ENCODE peak calls at places on chromosomes 7 and 10, in nine cellular contexts. U, L, K, E, G, P, B, S and W are unnamed samples.

GRCh38 chr7:44634839-44635591 is 28.6 kb downstream of the OGDH start:
- DNase-seq in L (peak), B (no peak), G (no peak), U (no peak), E (no peak), K (no peak), P (peak), S (no peak), W (no peak)

GRCh38 chr10:69078311-69078710 is 9.6 kb upstream of the SRGN start:
- DNase-seq in U (no peak), S (no peak), K (no peak), L (no peak), P (peak), G (no peak), B (no peak), E (no peak), W (no peak)

GRCh38 chr10:3265081-3265480 is 92.5 kb upstream of the PITRM1 start:
- DNase-seq in L (no peak), E (no peak), G (no peak), S (no peak), P (no peak), U (no peak), K (no peak), B (no peak), W (no peak)

GRCh38 chr10:128147064-128147463 is 20.8 kb upstream of the MKI67 start:
- DNase-seq in G (no peak), E (no peak), K (no peak), S (no peak), P (no peak), L (no peak), B (no peak), U (no peak), W (no peak)

GRCh38 chr7:87474533-87475358 is 734 bp downstream of the ABCB4 start:
- DNase-seq in L (peak), E (peak), P (peak), S (no peak), B (no peak), U (no peak), G (peak), K (no peak), W (no peak)

GRCh38 chr7:140646931-140647647 is 6.5 kb upstream of the DENND2A start:
- DNase-seq in U (no peak), E (no peak), S (no peak), B (peak), P (peak), K (no peak), G (peak), L (peak), W (peak)

GRCh38 chr10:2744547-2745212 is 322.7 kb upstream of the PFKP start:
- DNase-seq in L (no peak), G (no peak), K (no peak), S (no peak), P (no peak), B (no peak), E (no peak), U (no peak), W (no peak)

GRCh38 chr10:61974611-61975010 is 73.1 kb downstream of the ARID5B start:
- DNase-seq in L (peak), E (no peak), U (peak), B (peak), S (peak), P (no peak), G (no peak), K (no peak), W (no peak)

GRCh38 chr7:43585521-43585920 is 2.6 kb downstream of the STK17A start:
- DNase-seq in U (no peak), K (no peak), G (no peak), S (no peak), E (no peak), L (no peak), B (no peak), P (peak), W (no peak)

GRCh38 chr7:159105066-159105780 is 39.4 kb downstream of the VIPR2 start:
- DNase-seq in B (peak), S (no peak), U (no peak), G (no peak), K (no peak), E (no peak), L (peak), P (no peak), W (no peak)

GRCh38 chr10:44930904-44931620 is 19.9 kb downstream of the TMEM72 start:
- DNase-seq in K (no peak), P (no peak), G (no peak), E (no peak), U (no peak), S (no peak), L (no peak), B (no peak), W (no peak)

GRCh38 chr10:58157076-58157766 is 110.5 kb downstream of the IPMK start:
- DNase-seq in L (no peak), K (no peak), U (peak), P (peak), B (no peak), S (no peak), G (no peak), E (no peak), W (no peak)

GRCh38 chr7:13017881-13018280 is 330.4 kb downstream of the ARL4A start:
- DNase-seq in U (no peak), B (no peak), E (no peak), P (no peak), G (no peak), L (no peak), S (no peak), K (no peak), W (peak)

GRCh38 chr10:117514971-117515370 is 27.6 kb upstream of the EMX2 start:
- DNase-seq in U (no peak), E (no peak), S (no peak), K (no peak), L (no peak), G (no peak), P (no peak), B (no peak), W (no peak)
- TF ChIP-seq POLR2A in U (no peak), E (no peak), S (no peak), K (no peak), L (no peak), G (no peak), P (no peak), B (no peak), W (no peak)

DNA sequence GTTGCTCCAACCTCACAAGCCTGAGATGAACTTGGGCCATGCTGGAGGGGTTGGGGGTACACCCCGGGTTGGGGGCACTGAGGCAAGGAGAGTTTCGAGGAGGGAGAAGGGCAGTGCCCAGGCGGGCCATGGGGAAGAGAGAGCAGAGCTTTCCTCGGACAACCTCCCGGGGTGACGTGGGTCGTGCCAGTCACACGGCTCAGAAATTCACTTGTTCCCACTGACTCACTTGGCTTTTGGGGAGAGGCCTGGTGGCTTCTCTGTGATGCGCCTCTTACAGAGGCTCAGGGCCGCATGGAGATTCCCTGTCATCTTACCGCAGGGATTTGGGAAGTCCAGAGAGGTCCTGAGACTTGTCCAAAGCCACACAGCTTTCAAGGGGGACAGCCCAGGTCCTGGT is 2.9 kb downstream of the LAT2 start:
- DNase-seq in E (no peak), B (no peak), U (no peak), G (no peak), P (no peak), K (no peak), L (no peak), S (no peak), W (no peak)
- TF ChIP-seq POLR2A in E (no peak), B (no peak), U (no peak), G (peak), P (no peak), K (no peak), L (no peak), S (no peak), W (no peak)

DNA sequence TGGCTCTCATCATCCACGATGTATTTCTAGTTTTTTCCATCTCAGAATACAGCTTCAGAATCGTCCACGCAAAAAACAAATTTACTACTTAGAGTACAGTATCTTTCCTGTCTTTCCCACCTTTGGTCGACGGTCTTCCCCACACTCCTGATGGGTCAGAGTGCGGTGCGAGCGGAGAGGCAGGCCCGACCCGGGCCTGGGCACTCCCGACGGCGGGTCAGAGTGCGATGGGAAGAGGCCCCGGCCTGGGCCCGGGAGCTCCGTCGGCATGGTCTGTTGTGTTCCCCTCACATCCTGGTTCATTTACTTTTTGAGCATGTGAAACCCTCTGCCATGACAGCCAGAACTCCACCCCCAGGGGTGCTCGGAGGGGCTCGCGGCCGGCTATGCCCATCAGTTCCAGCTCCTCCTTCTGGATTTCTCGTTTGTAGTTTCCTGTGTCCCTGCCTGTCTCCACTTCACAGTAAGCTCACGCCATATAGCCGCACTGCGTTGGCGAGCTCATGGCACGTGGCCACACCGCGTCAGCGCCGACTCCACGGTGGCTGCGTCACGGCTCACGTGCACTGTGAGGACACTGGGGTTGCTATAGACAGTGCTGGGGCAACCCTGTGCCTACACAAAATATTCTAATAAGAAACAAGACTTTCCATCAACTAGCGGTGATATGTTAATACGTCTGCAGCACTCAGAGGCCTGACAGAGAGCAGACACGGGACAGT is 7.8 kb downstream of the COX19 start:
- DNase-seq in P (no peak), G (no peak), L (no peak), U (no peak), E (no peak), S (no peak), K (no peak), B (no peak), W (no peak)
- TF ChIP-seq POLR2A in P (no peak), G (no peak), L (no peak), U (no peak), E (no peak), S (no peak), K (no peak), B (no peak), W (no peak)

GRCh38 chr7:79787623-79788022 is 334.2 kb upstream of the MAGI2 start:
- DNase-seq in U (no peak), K (no peak), B (no peak), S (no peak), L (no peak), E (no peak), P (no peak), G (no peak), W (no peak)
- TF ChIP-seq POLR2A in U (no peak), K (no peak), B (no peak), S (no peak), L (no peak), E (no peak), P (no peak), G (no peak), W (no peak)

GRCh38 chr7:6636741-6637543 is at the start of gene ZNF316:
- DNase-seq in E (peak), G (peak), U (no peak), B (peak), S (peak), K (no peak), L (peak), P (peak), W (peak)
- TF ChIP-seq POLR2A in E (peak), G (peak), U (peak), B (peak), S (peak), K (no peak), L (peak), P (no peak), W (peak)